ENCODE peak calls at places on chromosomes 13 and 19, in six cellular contexts. P is mucosa of descending colon, L is sigmoid colon, W is brain microvascular endothelial cell, A is A549, Q is pancreas. Z is an unnamed sample.

GRCh38 chr19:43664008-43664407 is 6.0 kb downstream of the PLAUR start:
- DNase-seq in P (peak), L (no peak), W (no peak), A (no peak), Q (no peak), Z (peak)

GRCh38 chr13:40247845-40248244 is 418.6 kb downstream of the FOXO1 start:
- DNase-seq in P (no peak), L (no peak), W (peak), A (no peak), Q (no peak), Z (no peak)

GRCh38 chr19:55240713-55241020 is 12.1 kb upstream of the TMEM86B start:
- DNase-seq in P (no peak), L (no peak), W (no peak), A (no peak), Q (no peak), Z (no peak)

GRCh38 chr13:58843567-58843966 is 1212.0 kb downstream of the PCDH17 start:
- DNase-seq in P (no peak), L (no peak), W (no peak), A (no peak), Q (no peak), Z (peak)

GRCh38 chr13:106851251-106851650 is 283.3 kb upstream of the ARGLU1 start:
- DNase-seq in P (no peak), L (no peak), W (peak), A (no peak), Q (no peak), Z (no peak)

GRCh38 chr19:44605547-44605946 is 7.8 kb upstream of the IGSF23 start:
- DNase-seq in P (no peak), L (no peak), W (no peak), A (no peak), Q (no peak), Z (no peak)

GRCh38 chr19:18672606-18673337 is 10.7 kb upstream of the CRTC1 start:
- DNase-seq in P (no peak), L (no peak), W (no peak), A (no peak), Q (no peak), Z (peak)

GRCh38 chr13:113029487-113030258 is 60.7 kb downstream of the MCF2L start:
- DNase-seq in P (peak), L (no peak), W (no peak), A (peak), Q (peak), Z (peak)

GRCh38 chr19:29962777-29963176 is 20.7 kb downstream of the URI1 start:
- DNase-seq in P (no peak), L (no peak), W (no peak), A (no peak), Q (no peak), Z (no peak)

GRCh38 chr13:72782717-72783116 is 784 bp downstream of the PIBF1 start:
- DNase-seq in P (peak), L (no peak), W (peak), A (no peak), Q (no peak), Z (peak)

GRCh38 chr19:41910992-41911888 is 17.0 kb downstream of the ERFL start:
- DNase-seq in P (no peak), L (no peak), W (no peak), A (no peak), Q (peak), Z (no peak)

GRCh38 chr13:114118763-114119123 is 13.7 kb downstream of the RASA3 start:
- DNase-seq in P (no peak), L (peak), W (peak), A (peak), Q (peak), Z (no peak)

GRCh38 chr13:26787961-26788360 is 27.4 kb upstream of the GPR12 start:
- DNase-seq in P (no peak), L (no peak), W (no peak), A (no peak), Q (no peak), Z (no peak)

GRCh38 chr13:29520671-29521070 is 74.8 kb downstream of the SLC7A1 start:
- DNase-seq in P (no peak), L (no peak), W (peak), A (no peak), Q (no peak), Z (no peak)

GRCh38 chr13:112870737-112871287 is 98.2 kb upstream of the MCF2L start:
- DNase-seq in P (no peak), L (peak), W (no peak), A (no peak), Q (no peak), Z (no peak)

GRCh38 chr13:35818577-35819165 is 312.5 kb downstream of the DCLK1 start:
- DNase-seq in P (peak), L (no peak), W (no peak), A (no peak), Q (no peak), Z (peak)

GRCh38 chr19:12833747-12834417 is 497 bp downstream of the RTBDN start:
- DNase-seq in P (no peak), L (no peak), W (no peak), A (no peak), Q (peak), Z (peak)

GRCh38 chr19:29526730-29527499 is 1.1 kb downstream of the VSTM2B start:
- DNase-seq in P (no peak), L (no peak), W (no peak), A (no peak), Q (no peak), Z (peak)

GRCh38 chr13:96988441-96988840 is 5.8 kb downstream of the OXGR1 start:
- DNase-seq in P (no peak), L (no peak), W (no peak), A (no peak), Q (no peak), Z (no peak)

GRCh38 chr19:51333836-51334460 is 8.0 kb downstream of the VSIG10L start:
- DNase-seq in P (no peak), L (no peak), W (no peak), A (no peak), Q (no peak), Z (peak)

GRCh38 chr19:55348317-55349034 is 6.0 kb downstream of the COX6B2 start:
- DNase-seq in P (no peak), L (no peak), W (no peak), A (no peak), Q (peak), Z (no peak)

GRCh38 chr13:93814658-93815057 is 588.1 kb downstream of the GPC6 start:
- DNase-seq in P (no peak), L (no peak), W (no peak), A (no peak), Q (no peak), Z (no peak)

GRCh38 chr13:113110852-113111315 is 5.3 kb downstream of the F7 start:
- DNase-seq in P (no peak), L (peak), W (no peak), A (no peak), Q (peak), Z (no peak)

GRCh38 chr13:35720690-35721554 is 244.4 kb upstream of the MAB21L1 start:
- DNase-seq in P (peak), L (peak), W (peak), A (peak), Q (no peak), Z (peak)

GRCh38 chr13:93726173-93727019 is 499.8 kb downstream of the GPC6 start:
- DNase-seq in P (no peak), L (no peak), W (no peak), A (no peak), Q (no peak), Z (no peak)

DNA sequence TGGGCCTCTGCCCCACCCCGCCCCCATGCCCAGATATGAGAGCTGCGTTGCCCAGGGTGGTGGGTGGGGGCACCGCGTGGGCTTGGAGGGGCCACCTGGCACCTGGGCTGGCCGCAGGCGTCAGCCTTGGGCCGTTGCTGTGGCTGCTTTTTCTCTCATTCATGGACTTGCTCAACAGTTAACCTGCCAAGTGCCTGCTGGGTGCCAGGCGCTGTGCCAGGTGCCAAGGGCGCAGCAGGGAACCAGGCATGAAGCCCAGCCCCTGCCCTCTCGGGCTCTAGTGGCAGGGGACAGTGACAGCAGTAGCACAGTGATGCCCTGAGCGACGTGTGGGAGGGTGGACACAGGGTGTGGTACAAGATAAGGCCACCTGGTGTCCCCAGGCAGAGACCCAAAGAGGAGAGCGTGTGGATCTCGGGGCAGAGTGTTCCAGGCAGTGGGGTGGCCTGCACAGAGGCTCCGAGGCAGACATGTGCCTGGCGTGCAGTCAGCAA is 28.1 kb downstream of the DHX34 start:
- DNase-seq in P (no peak), L (peak), W (no peak), A (no peak), Q (no peak), Z (peak)
- TF ChIP-seq CTCF in P (no peak), L (no peak), W (no peak), A (no peak), Q (no peak), Z (no peak)

GRCh38 chr13:99692854-99693253 is 191.6 kb downstream of the TM9SF2 start:
- DNase-seq in P (no peak), L (no peak), W (no peak), A (no peak), Q (no peak), Z (no peak)

GRCh38 chr13:99689955-99690354 is 188.7 kb downstream of the TM9SF2 start:
- DNase-seq in P (no peak), L (no peak), W (no peak), A (no peak), Q (no peak), Z (no peak)

GRCh38 chr13:99688776-99689175 is 187.5 kb downstream of the TM9SF2 start:
- DNase-seq in P (no peak), L (no peak), W (no peak), A (no peak), Q (no peak), Z (no peak)

GRCh38 chr13:99691552-99691951 is 190.3 kb downstream of the TM9SF2 start:
- DNase-seq in P (no peak), L (no peak), W (no peak), A (no peak), Q (no peak), Z (no peak)

DNA sequence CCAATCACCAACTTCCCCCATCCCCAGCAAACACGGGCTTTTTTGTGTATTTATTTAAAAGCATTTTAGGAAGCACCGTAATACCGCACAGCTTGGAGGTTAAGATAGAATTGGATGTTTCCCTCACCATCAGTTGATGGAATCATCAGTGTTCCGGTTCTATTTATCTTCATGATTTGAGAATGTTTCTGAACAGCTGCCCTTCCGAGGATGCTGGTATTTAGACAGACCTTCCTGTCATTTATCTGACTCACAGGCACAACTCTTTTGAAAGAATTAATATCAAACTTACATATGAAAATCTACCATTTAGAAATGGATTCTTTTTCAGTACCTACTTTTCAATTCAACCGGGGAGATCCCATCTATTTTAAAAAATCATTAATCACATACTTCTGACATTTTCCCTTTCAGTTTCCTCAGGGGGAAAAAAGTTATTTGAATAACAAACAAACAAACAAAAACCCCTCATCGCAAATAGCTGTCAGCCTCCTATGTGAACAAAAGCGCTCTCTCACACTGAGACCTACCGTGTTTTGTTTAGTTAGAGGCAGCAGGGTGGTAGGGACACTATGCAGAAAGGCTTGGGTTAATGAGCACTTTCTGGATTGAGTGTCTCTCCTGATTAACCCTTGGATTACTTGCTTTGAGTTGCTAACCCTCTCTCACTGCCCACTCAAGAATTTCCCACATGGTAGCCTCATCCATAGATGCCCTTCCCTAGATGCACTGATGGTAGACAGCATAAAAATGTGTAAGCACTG is 189.3 kb downstream of the TM9SF2 start:
- DNase-seq in P (no peak), L (no peak), W (no peak), A (no peak), Q (no peak), Z (no peak)
- H3K4me3 ChIP-seq in P (no peak), L (no peak), W (no peak), A (no peak), Q (no peak), Z (no peak)

DNA sequence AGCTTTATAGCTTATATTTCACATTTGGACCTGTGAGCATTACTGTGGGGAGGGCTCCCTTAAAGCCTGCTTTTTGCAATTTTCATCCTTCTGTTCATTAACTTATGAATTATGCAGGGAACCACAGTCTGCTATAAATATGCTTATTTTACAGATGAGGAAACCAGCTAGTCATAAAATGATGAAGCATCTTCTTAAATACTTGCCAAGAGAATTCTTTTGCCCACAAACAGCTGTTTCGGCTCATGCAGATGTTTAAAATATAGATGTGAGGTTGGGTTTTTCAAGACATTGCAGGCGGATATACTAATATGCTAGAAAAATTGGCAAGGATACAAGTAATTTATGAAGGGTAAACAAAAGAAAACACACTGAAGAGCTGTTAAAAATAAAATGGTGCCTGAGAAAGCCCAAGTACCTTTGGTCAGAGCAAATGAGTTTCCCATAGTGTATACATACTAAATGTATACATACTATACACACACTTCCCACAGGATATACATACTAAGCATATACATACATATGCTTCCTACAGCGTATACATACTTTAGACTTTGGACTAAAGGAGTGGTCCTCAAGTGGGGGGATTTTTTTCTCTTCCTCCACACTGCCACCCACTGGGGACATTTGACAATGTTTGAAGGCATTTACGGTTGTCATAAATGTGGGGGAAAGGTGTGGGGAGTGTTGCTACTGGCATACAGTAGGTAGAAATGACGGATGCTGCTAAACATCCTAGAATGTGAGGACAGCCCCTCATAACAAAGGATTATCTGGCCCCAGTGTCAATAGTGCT is 164.9 kb upstream of the CSNK1A1L start:
- DNase-seq in P (no peak), L (no peak), W (no peak), A (no peak), Q (no peak), Z (no peak)
- TF ChIP-seq CTCF in P (no peak), L (no peak), W (no peak), A (no peak), Q (no peak), Z (no peak)

GRCh38 chr19:10748195-10748923 is 30.5 kb downstream of the DNM2 start:
- DNase-seq in P (no peak), L (no peak), W (no peak), A (no peak), Q (peak), Z (no peak)

GRCh38 chr19:10749435-10750384 is 31.8 kb downstream of the DNM2 start:
- DNase-seq in P (peak), L (no peak), W (no peak), A (no peak), Q (peak), Z (no peak)

GRCh38 chr19:10747271-10747670 is 29.4 kb downstream of the DNM2 start:
- DNase-seq in P (peak), L (no peak), W (no peak), A (peak), Q (peak), Z (no peak)

GRCh38 chr19:10748924-10749434 is 31.1 kb downstream of the DNM2 start:
- DNase-seq in P (peak), L (no peak), W (peak), A (peak), Q (peak), Z (peak)

DNA sequence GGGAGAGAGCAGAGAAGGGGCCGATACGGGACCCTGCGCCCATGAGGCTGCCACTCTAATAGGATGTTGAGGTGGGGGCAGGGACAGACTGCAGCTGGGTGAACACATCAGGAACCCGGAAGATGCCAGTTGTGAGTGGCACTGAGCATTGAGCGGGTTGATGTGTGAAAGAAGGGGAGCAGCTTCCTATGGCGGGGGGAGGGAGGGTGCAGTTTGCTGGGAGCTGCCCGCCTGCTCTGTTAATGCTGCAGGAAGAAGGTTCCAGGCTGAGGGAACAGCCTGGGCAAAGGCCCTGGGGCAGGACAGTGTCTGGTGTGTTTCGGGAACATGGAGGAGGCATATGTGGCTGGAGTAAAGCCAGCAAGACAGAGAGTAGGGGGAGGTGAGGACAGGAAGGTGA is 29.8 kb downstream of the DNM2 start:
- DNase-seq in P (peak), L (no peak), W (no peak), A (no peak), Q (no peak), Z (no peak)
- H3K4me3 ChIP-seq in P (no peak), L (no peak), W (no peak), A (no peak), Q (no peak), Z (no peak)

DNA sequence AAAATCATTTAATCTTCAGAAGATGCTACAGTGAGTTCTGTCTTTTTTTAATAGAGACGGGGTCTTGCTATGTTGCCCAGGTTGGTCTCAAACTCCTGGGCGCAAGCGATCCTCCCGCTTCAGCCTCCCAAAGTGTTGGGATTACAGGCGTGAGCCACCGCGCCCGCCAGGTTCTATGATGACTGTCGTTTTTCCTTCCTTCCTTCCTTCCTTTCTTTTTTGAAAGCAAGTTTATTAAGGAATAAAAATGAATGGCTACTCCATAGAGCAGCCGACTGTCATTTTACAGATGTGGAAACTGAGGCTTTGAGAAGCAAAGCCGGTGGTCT is 511 bp upstream of the GAMT start:
- DNase-seq in P (no peak), L (no peak), W (no peak), A (no peak), Q (no peak), Z (no peak)
- TF ChIP-seq CTCF in P (no peak), L (no peak), W (no peak), A (no peak), Q (no peak), Z (no peak)

DNA sequence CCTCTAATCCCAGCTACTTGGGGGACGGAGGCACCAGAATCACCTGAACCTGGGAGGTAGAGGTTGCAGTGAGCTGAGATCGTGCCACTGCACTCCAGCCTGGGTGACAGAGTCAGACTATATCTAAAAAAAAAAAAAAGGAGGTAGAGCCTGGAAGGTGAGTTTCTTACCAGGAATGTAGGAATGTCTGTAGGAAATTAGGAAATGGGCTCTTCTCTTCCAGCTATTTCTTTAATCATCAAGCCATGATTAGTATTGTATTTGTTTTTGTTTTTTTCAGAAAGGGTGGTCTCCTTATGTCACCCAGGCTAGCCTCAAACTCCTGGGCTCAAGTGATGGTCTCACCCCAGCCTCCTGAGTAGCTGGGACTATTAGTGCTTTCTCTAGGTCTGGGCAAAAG is 26.3 kb upstream of the SERP2 start:
- DNase-seq in P (no peak), L (no peak), W (no peak), A (no peak), Q (no peak), Z (no peak)
- H3K4me3 ChIP-seq in P (no peak), L (no peak), W (no peak), A (no peak), Q (no peak), Z (no peak)

Z was measured in NB4.